ENCODE peak calls at places on chromosome 20, in seven cellular contexts. V is activated CD4-positive, alpha-beta T cell treated with anti-CD3 and anti-CD28 coated beads for 4 hours; B is T-cell; Z is bronchial epithelial cell; P is ACHN; T is GM06990; H is myocyte. J is an unnamed sample.

GRCh38 chr20:58991720-58992119 is 10.7 kb downstream of the NELFCD start:
- DNase-seq in P (no peak), V (no peak), Z (no peak), H (no peak), T (no peak), B (no peak), J (no peak)

GRCh38 chr20:31699801-31700728 is 22.6 kb downstream of the BCL2L1 start:
- DNase-seq in B (no peak), H (no peak), V (no peak), Z (no peak), P (no peak), T (no peak), J (no peak)

GRCh38 chr20:43923917-43924316 is 9.3 kb downstream of the TOX2 start:
- DNase-seq in H (no peak), Z (no peak), B (no peak), T (no peak), V (no peak), P (no peak), J (no peak)

GRCh38 chr20:24718696-24719095 is 230.4 kb upstream of the CST7 start:
- DNase-seq in Z (no peak), T (no peak), P (no peak), V (no peak), H (peak), B (no peak), J (no peak)

GRCh38 chr20:49167811-49168507 is 20.2 kb downstream of the STAU1 start:
- DNase-seq in Z (no peak), H (peak), T (no peak), P (peak), V (no peak), B (no peak), J (no peak)

GRCh38 chr20:13261460-13262301 is 40.6 kb downstream of the ISM1 start:
- DNase-seq in Z (peak), H (peak), B (peak), V (peak), P (peak), T (peak), J (peak)

GRCh38 chr20:13809373-13809772 is 24.5 kb downstream of the NDUFAF5 start:
- DNase-seq in P (no peak), B (no peak), V (no peak), Z (no peak), H (no peak), T (no peak), J (no peak)

GRCh38 chr20:47230811-47231256 is 125.7 kb downstream of the ZMYND8 start:
- DNase-seq in H (peak), B (no peak), P (no peak), T (no peak), Z (peak), V (no peak), J (no peak)

GRCh38 chr20:38198238-38198861 is 33.3 kb upstream of the TGM2 start:
- DNase-seq in H (no peak), B (no peak), V (no peak), T (no peak), P (no peak), Z (peak), J (no peak)

GRCh38 chr20:47506335-47506734 is 4.6 kb downstream of the NCOA3 start:
- DNase-seq in V (no peak), B (no peak), Z (no peak), T (no peak), H (no peak), P (no peak), J (no peak)

GRCh38 chr20:37727247-37727956 is 33.6 kb downstream of the CTNNBL1 start:
- DNase-seq in Z (no peak), V (no peak), P (no peak), T (no peak), H (peak), B (no peak), J (no peak)

GRCh38 chr20:48737463-48738093 is 90.2 kb downstream of the PREX1 start:
- DNase-seq in H (no peak), B (no peak), V (no peak), Z (no peak), T (no peak), P (no peak), J (no peak)

GRCh38 chr20:22752324-22752723 is 168.0 kb upstream of the FOXA2 start:
- DNase-seq in T (no peak), H (peak), P (no peak), Z (no peak), B (no peak), V (no peak), J (no peak)

GRCh38 chr20:17611290-17611539 is 41.3 kb downstream of the DSTN start:
- DNase-seq in V (no peak), T (no peak), Z (no peak), H (no peak), P (peak), B (no peak), J (no peak)

GRCh38 chr20:32189691-32190607 is 17.6 kb downstream of the PLAGL2 start:
- DNase-seq in H (peak), B (peak), P (no peak), Z (no peak), V (peak), T (peak), J (no peak)

GRCh38 chr20:14777571-14777970 is 440.2 kb upstream of the FLRT3 start:
- DNase-seq in H (no peak), Z (peak), T (no peak), P (no peak), V (no peak), B (no peak), J (no peak)

GRCh38 chr20:1185316-1185741 is 548 bp upstream of the TMEM74B start:
- DNase-seq in H (no peak), P (peak), V (no peak), Z (no peak), T (no peak), B (no peak), J (peak)

GRCh38 chr20:17026346-17026745 is 200.5 kb upstream of the PCSK2 start:
- DNase-seq in P (no peak), H (no peak), V (no peak), T (no peak), Z (no peak), B (no peak), J (no peak)

GRCh38 chr20:11182715-11183114 is 508.9 kb upstream of the JAG1 start:
- DNase-seq in Z (peak), T (no peak), P (no peak), H (no peak), B (no peak), V (no peak), J (no peak)

GRCh38 chr20:475463-476357 is 13.4 kb upstream of the TBC1D20 start:
- DNase-seq in H (no peak), P (no peak), V (no peak), Z (no peak), B (no peak), T (no peak), J (no peak)

GRCh38 chr20:51318058-51318960 is 224.2 kb downstream of the NFATC2 start:
- DNase-seq in Z (no peak), B (peak), P (peak), T (no peak), H (no peak), V (peak), J (peak)

GRCh38 chr20:58650181-58650775 is 805 bp upstream of the STX16 start:
- DNase-seq in T (peak), V (peak), H (no peak), P (no peak), B (peak), Z (no peak), J (no peak)

GRCh38 chr20:18187020-18187419 is 49.4 kb downstream of the KAT14 start:
- DNase-seq in P (no peak), B (no peak), V (no peak), H (no peak), T (no peak), Z (peak), J (no peak)

GRCh38 chr20:45257161-45257560 is 2.8 kb upstream of the SLPI start:
- DNase-seq in P (no peak), T (no peak), B (no peak), H (no peak), Z (peak), V (no peak), J (no peak)

GRCh38 chr20:20205862-20206236 is 153.5 kb downstream of the CFAP61 start:
- DNase-seq in H (no peak), B (no peak), Z (no peak), T (no peak), V (no peak), P (no peak), J (no peak)

GRCh38 chr20:57180954-57181353 is 85.5 kb downstream of the BMP7 start:
- DNase-seq in H (no peak), Z (no peak), T (no peak), P (no peak), V (no peak), B (no peak), J (no peak)

GRCh38 chr20:61387204-61387958 is 135.3 kb downstream of the CDH4 start:
- DNase-seq in Z (peak), B (no peak), H (no peak), T (no peak), P (peak), V (no peak), J (no peak)

GRCh38 chr20:53739799-53740785 is 146.5 kb upstream of the ZNF217 start:
- DNase-seq in Z (peak), B (no peak), H (no peak), T (no peak), P (no peak), V (no peak), J (no peak)

GRCh38 chr20:37911838-37912273 is 8.9 kb downstream of the VSTM2L start:
- DNase-seq in B (no peak), T (peak), Z (peak), V (no peak), P (no peak), H (no peak), J (no peak)

GRCh38 chr20:62020935-62021701 is 44.6 kb downstream of the TAF4 start:
- DNase-seq in B (no peak), P (no peak), H (no peak), Z (no peak), V (no peak), T (no peak), J (no peak)

GRCh38 chr20:47907031-47907670 is 121.9 kb upstream of the SULF2 start:
- DNase-seq in T (no peak), P (no peak), Z (no peak), B (no peak), H (no peak), V (no peak), J (no peak)

GRCh38 chr20:5000263-5001173 is 792 bp downstream of the SLC23A2 start:
- DNase-seq in T (peak), V (peak), P (no peak), B (no peak), Z (no peak), H (no peak), J (peak)

GRCh38 chr20:50582092-50582491 is 71.9 kb downstream of the PTPN1 start:
- DNase-seq in Z (no peak), B (no peak), H (no peak), P (no peak), T (no peak), V (no peak), J (no peak)

GRCh38 chr20:18032977-18033892 is 24.5 kb downstream of the OVOL2 start:
- DNase-seq in T (no peak), V (no peak), P (no peak), B (no peak), Z (no peak), H (no peak), J (no peak)